ENCODE peak calls at places on chromosome 12, in six cellular contexts. O, Z, G, J, F and N are unnamed samples.

GRCh38 chr12:32765906-32766305 is 10.2 kb upstream of the YARS2 start:
- DNase-seq in O (no peak), Z (no peak), G (no peak), J (no peak), F (no peak), N (no peak)

GRCh38 chr12:58922849-58923248 is 2.5 kb upstream of the LRIG3 start:
- DNase-seq in O (no peak), Z (no peak), G (no peak), J (no peak), F (no peak), N (no peak)

GRCh38 chr12:111932241-111932640 is 80.7 kb downstream of the TMEM116 start:
- DNase-seq in O (no peak), Z (no peak), G (no peak), J (no peak), F (no peak), N (no peak)

GRCh38 chr12:16939871-16940306 is 333.9 kb upstream of the LMO3 start:
- DNase-seq in O (no peak), Z (no peak), G (no peak), J (peak), F (no peak), N (peak)

GRCh38 chr12:119020377-119021360 is 39.3 kb downstream of the SRRM4 start:
- DNase-seq in O (no peak), Z (no peak), G (no peak), J (peak), F (no peak), N (peak)

GRCh38 chr12:8697476-8698131 is at the start of gene RIMKLB:
- DNase-seq in O (peak), Z (no peak), G (peak), J (peak), F (peak), N (peak)

GRCh38 chr12:1646908-1647669 is 18.1 kb downstream of the WNT5B start:
- DNase-seq in O (no peak), Z (no peak), G (no peak), J (no peak), F (no peak), N (no peak)

GRCh38 chr12:8698830-8699330 is 1.1 kb downstream of the RIMKLB start:
- DNase-seq in O (no peak), Z (no peak), G (no peak), J (no peak), F (no peak), N (no peak)

GRCh38 chr12:96419576-96420254 is 19.5 kb upstream of the CDK17 start:
- DNase-seq in O (no peak), Z (no peak), G (no peak), J (no peak), F (no peak), N (no peak)

GRCh38 chr12:79557690-79558315 is 133.0 kb downstream of the PAWR start:
- DNase-seq in O (no peak), Z (peak), G (no peak), J (no peak), F (no peak), N (no peak)

GRCh38 chr12:107484219-107484618 is 201.4 kb upstream of the PWP1 start:
- DNase-seq in O (no peak), Z (no peak), G (no peak), J (peak), F (no peak), N (no peak)

GRCh38 chr12:89126712-89127111 is 225.6 kb downstream of the DUSP6 start:
- DNase-seq in O (no peak), Z (no peak), G (no peak), J (no peak), F (no peak), N (no peak)

GRCh38 chr12:121238086-121238485 is 28.2 kb downstream of the P2RX4 start:
- DNase-seq in O (no peak), Z (no peak), G (no peak), J (no peak), F (no peak), N (no peak)

GRCh38 chr12:19819231-19819630 is 379.9 kb downstream of the AEBP2 start:
- DNase-seq in O (no peak), Z (no peak), G (peak), J (no peak), F (no peak), N (no peak)

GRCh38 chr12:132717531-132718387 is 7.1 kb downstream of the PGAM5 start:
- DNase-seq in O (no peak), Z (no peak), G (no peak), J (no peak), F (no peak), N (no peak)

GRCh38 chr12:53289891-53290290 is 5.5 kb upstream of the PFDN5 start:
- DNase-seq in O (no peak), Z (no peak), G (no peak), J (no peak), F (no peak), N (no peak)

GRCh38 chr12:131592972-131593371 is 117.9 kb upstream of the SFSWAP start:
- DNase-seq in O (no peak), Z (no peak), G (no peak), J (no peak), F (no peak), N (no peak)

GRCh38 chr12:58026892-58027891 is 85.8 kb downstream of the ATP23 start:
- DNase-seq in O (no peak), Z (no peak), G (no peak), J (no peak), F (no peak), N (no peak)

GRCh38 chr12:1357171-1357570 is 237.2 kb downstream of the FBXL14 start:
- DNase-seq in O (no peak), Z (no peak), G (no peak), J (no peak), F (no peak), N (no peak)

GRCh38 chr12:126361804-126362203 is 1296.6 kb downstream of the AACS start:
- DNase-seq in O (no peak), Z (no peak), G (no peak), J (no peak), F (no peak), N (no peak)

GRCh38 chr12:122079038-122079531 is 529 bp downstream of the MLXIP start:
- DNase-seq in O (no peak), Z (no peak), G (peak), J (peak), F (peak), N (peak)

GRCh38 chr12:43847427-43847826 is 11.5 kb downstream of the TMEM117 start:
- DNase-seq in O (no peak), Z (peak), G (no peak), J (no peak), F (no peak), N (no peak)

GRCh38 chr12:113867258-113867657 is 98.9 kb downstream of the RBM19 start:
- DNase-seq in O (no peak), Z (no peak), G (no peak), J (peak), F (no peak), N (peak)

GRCh38 chr12:54371328-54372112 is 7.2 kb upstream of the GPR84 start:
- DNase-seq in O (no peak), Z (no peak), G (peak), J (no peak), F (peak), N (no peak)

GRCh38 chr12:62627181-62627580 is 160.6 kb downstream of the MON2 start:
- DNase-seq in O (no peak), Z (no peak), G (no peak), J (no peak), F (no peak), N (no peak)

GRCh38 chr12:90152897-90153624 is 444.4 kb upstream of the ATP2B1 start:
- DNase-seq in O (no peak), Z (peak), G (no peak), J (peak), F (no peak), N (peak)

GRCh38 chr12:120118710-120119097 is 2.2 kb upstream of the RAB35 start:
- DNase-seq in O (no peak), Z (peak), G (no peak), J (no peak), F (no peak), N (no peak)

GRCh38 chr12:75792687-75793086 is 238.9 kb downstream of the PHLDA1 start:
- DNase-seq in O (no peak), Z (no peak), G (no peak), J (no peak), F (no peak), N (no peak)
- TF ChIP-seq CTCF in O (no peak), Z (no peak), G (no peak), J (no peak), F (no peak), N (no peak)

GRCh38 chr12:91289072-91289471 is 106.5 kb upstream of the DCN start:
- DNase-seq in O (no peak), Z (no peak), G (no peak), J (no peak), F (no peak), N (no peak)
- TF ChIP-seq CTCF in O (no peak), Z (no peak), G (no peak), J (no peak), F (no peak), N (no peak)

DNA sequence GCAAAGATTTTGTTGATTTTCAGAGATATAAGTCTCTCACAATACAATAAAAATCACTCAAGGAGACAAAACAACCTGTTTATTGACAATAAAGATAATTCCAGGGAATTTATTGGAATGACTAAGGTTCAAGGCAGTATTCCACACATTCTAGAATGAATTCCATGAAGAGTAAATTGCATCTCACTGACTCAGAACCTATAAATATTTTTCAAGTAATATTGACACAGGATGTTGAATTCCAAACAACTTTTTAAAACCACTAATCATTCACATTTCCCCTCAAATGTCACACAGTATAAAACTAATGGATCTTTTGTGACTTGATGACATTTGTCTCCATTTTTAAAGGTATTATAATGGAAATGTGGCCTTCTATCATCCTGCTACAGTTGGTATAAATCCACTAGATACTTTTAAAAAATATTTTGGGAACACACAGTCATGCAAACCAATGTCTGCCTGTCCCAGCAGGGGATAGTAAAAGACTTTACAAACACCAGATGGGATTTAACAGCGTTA is 42.1 kb upstream of the LGR5 start:
- DNase-seq in O (no peak), Z (peak), G (no peak), J (no peak), F (no peak), N (no peak)
- TF ChIP-seq CTCF in O (no peak), Z (no peak), G (no peak), J (no peak), F (no peak), N (no peak)

DNA sequence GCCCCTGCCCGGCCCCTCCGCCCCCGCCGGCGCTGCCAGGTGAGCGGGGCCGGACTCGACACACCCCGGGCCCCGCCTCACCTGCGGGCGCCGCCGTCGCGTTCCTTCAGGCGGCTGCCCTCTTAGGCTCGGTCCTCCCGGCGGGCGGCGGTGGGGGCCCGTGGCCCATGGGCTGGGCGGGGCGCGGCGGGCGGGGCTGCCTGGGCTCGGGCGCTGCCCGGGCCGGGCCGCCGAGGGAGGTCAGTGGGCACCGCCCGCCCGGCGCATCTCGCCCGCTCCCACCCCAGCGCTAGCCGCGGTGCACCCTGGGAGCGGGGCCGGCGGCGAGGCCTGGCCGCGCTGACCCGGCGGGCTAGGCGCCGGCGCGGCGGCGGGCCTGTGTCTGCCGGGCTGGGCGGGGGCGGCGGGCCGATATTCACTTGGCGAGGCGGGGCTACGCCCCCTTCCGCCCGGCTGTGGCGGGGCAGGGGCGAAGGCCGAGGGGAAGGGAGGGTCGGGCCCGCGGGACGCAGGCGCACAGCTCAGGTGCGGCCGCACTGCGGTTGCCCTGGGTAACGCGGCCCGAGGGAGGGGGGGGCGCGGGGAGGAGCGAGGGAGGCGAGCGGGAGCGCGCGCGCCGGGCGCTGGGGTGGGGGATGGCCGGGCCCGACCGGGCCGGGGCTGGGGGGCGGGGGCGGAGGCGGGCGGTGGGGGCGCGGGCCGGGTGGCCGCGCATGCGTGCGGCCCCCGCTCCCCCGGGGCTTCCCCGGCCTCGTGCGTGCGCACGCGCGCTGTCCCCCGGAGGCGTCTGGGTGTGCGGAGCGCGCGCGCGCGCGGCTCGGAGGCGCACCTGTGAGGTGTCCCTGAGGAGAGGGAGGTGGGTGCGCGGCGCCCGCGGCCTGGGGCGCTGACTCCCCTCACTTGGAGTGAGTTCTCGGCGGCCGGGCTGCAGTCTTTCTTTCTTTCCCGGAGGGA is at the start of the genes CCDC92 and ZNF664:
- DNase-seq in O (peak), Z (no peak), G (peak), J (peak), F (peak), N (peak)
- TF ChIP-seq CTCF in O (no peak), Z (no peak), G (peak), J (peak), F (no peak), N (peak)

GRCh38 chr12:15580431-15580830 is 208.8 kb downstream of the EPS8 start:
- DNase-seq in O (no peak), Z (no peak), G (no peak), J (no peak), F (no peak), N (no peak)
- TF ChIP-seq CTCF in O (no peak), Z (no peak), G (no peak), J (no peak), F (no peak), N (no peak)

GRCh38 chr12:66066071-66066928 is 64.2 kb downstream of the LLPH start:
- DNase-seq in O (no peak), Z (no peak), G (no peak), J (no peak), F (no peak), N (no peak)
- TF ChIP-seq CTCF in O (no peak), Z (no peak), G (no peak), J (no peak), F (no peak), N (no peak)

DNA sequence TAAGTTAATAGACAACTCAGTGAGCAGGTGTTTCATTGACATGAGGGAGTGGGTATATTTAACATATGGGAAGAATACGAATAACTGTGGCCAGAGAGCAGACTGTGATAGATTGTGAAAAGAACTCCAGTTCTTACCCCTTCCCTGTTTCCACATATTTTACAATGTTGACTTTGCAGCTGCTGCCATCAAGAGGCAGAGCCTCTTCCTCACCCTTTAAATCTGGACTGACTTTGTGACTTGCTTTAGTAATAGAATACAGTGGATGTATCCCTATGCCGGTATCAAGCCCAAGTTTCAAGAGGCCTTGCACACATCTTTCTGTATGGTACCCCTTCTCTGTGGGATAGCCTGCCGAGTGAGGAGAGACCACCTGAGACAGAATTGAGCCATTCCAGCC is 356.7 kb downstream of the ETNK1 start:
- DNase-seq in O (no peak), Z (no peak), G (no peak), J (peak), F (no peak), N (no peak)
- TF ChIP-seq CTCF in O (no peak), Z (peak), G (no peak), J (peak), F (no peak), N (no peak)